ENCODE peak calls at places on chromosome X, in ten cellular contexts. L is heart right ventricle; O is GM10248; Z is effector memory CD8-positive, alpha-beta T cell; F is amniotic stem cell; T is Peyer's patch; W is activated naive CD4-positive, alpha-beta T cell treated with anti-CD3 and anti-CD28 coated beads for 36 hours; H is stimulated activated CD4-positive, alpha-beta T cell treated with anti-CD3 and anti-CD28 coated beads, TNF-alpha, amount 100 ng/mL, for 48 hours; S is LNCaP clone FGC; A is activated CD4-positive, alpha-beta T cell treated with anti-CD3 and anti-CD28 coated beads for 24 hours. R is an unnamed sample.

GRCh38 chrX:105017641-105018040 is 202.9 kb downstream of the TEX13A start:
- DNase-seq in L (no peak), O (no peak), Z (no peak), F (no peak), T (no peak), W (no peak), H (no peak), S (no peak), A (no peak), R (peak; percentile 35)

GRCh38 chrX:148836741-148837140 is 336.3 kb downstream of the AFF2 start:
- DNase-seq in L (no peak), O (no peak), Z (no peak), F (no peak), T (no peak), W (no peak), H (no peak), S (no peak), A (no peak), R (no peak)

GRCh38 chrX:129559800-129560199 is 19.7 kb downstream of the OCRL start:
- DNase-seq in L (no peak), O (no peak), Z (no peak), F (no peak), T (no peak), W (no peak), H (no peak), S (no peak), A (no peak), R (no peak)

GRCh38 chrX:9204560-9204959 is 170.6 kb upstream of the FAM9B start:
- DNase-seq in L (no peak), O (no peak), Z (no peak), F (no peak), T (no peak), W (no peak), H (no peak), S (no peak), A (no peak), R (peak; percentile 38)

GRCh38 chrX:48940404-48940955 is 16.9 kb downstream of the OTUD5 start:
- DNase-seq in L (no peak), O (no peak), Z (no peak), F (no peak), T (no peak), W (peak; percentile 10), H (no peak), S (no peak), A (no peak), R (no peak)

GRCh38 chrX:25726539-25726938 is 411.6 kb upstream of the MAGEB18 start:
- DNase-seq in L (no peak), O (no peak), Z (no peak), F (no peak), T (no peak), W (no peak), H (no peak), S (peak; percentile 25), A (no peak), R (peak; percentile 40)

GRCh38 chrX:47179928-47180255 is 13.7 kb upstream of the UBA1 start:
- DNase-seq in L (no peak), O (no peak), Z (no peak), F (no peak), T (peak; percentile 38), W (no peak), H (no peak), S (no peak), A (no peak), R (no peak)

GRCh38 chrX:49308604-49309269 is 5.3 kb downstream of the GAGE10 start:
- DNase-seq in L (peak; percentile 17), O (no peak), Z (peak; percentile 1), F (no peak), T (no peak), W (peak; percentile 33), H (no peak), S (no peak), A (no peak), R (no peak)

GRCh38 chrX:45750639-45751038 is 550.0 kb upstream of the DIPK2B start:
- DNase-seq in L (peak; percentile 25), O (no peak), Z (no peak), F (no peak), T (no peak), W (no peak), H (no peak), S (no peak), A (no peak), R (peak; percentile 61)

GRCh38 chrX:120426599-120426998 is 42.5 kb downstream of the LAMP2 start:
- DNase-seq in L (no peak), O (no peak), Z (no peak), F (no peak), T (no peak), W (no peak), H (no peak), S (no peak), A (no peak), R (no peak)

GRCh38 chrX:11913001-11913400 is 155.0 kb downstream of the MSL3 start:
- DNase-seq in L (no peak), O (no peak), Z (no peak), F (no peak), T (no peak), W (no peak), H (no peak), S (no peak), A (no peak), R (peak; percentile 75)

R was measured in renal cortical epithelial cell.